ENCODE peak calls at places on chromosomes 12 and 14, in four cellular contexts. P, F, N and M are unnamed samples.

GRCh38 chr14:90809530-90810312 is 6.5 kb downstream of the TTC7B start:
- DNase-seq in F (no peak), N (no peak), P (no peak), M (no peak)

GRCh38 chr12:75814856-75815754 is 216.5 kb downstream of the PHLDA1 start:
- DNase-seq in F (no peak), N (no peak), P (no peak), M (peak; percentile 71)

GRCh38 chr12:3670083-3670620 is 82.8 kb downstream of the CRACR2A start:
- DNase-seq in P (no peak), F (no peak), N (no peak), M (no peak)

GRCh38 chr12:52395761-52396434 is 10.2 kb downstream of the KRT82 start:
- DNase-seq in F (peak; percentile 56), N (peak; percentile 20), P (no peak), M (no peak)

GRCh38 chr12:121466800-121467637 is 67.1 kb downstream of the RNF34 start:
- DNase-seq in N (peak; percentile 91), F (peak; percentile 96), P (peak; percentile 87), M (peak; percentile 73)

GRCh38 chr12:57018906-57019305 is 2.6 kb upstream of the TAC3 start:
- DNase-seq in F (no peak), P (no peak), N (no peak), M (no peak)

GRCh38 chr14:58918066-58918465 is 270.4 kb upstream of the DAAM1 start:
- DNase-seq in P (no peak), F (no peak), N (no peak), M (no peak)

GRCh38 chr12:56521590-56522371 is at the start of gene RBMS2:
- DNase-seq in P (peak; percentile 89), N (peak; percentile 75), F (peak; percentile 81), M (peak; percentile 93)

GRCh38 chr12:110937104-110937641 is 16.8 kb upstream of the MYL2 start:
- DNase-seq in N (peak; percentile 63), P (no peak), F (peak; percentile 65), M (no peak)

GRCh38 chr12:12167847-12168246 is 97.1 kb downstream of the BCL2L14 start:
- DNase-seq in N (no peak), F (no peak), P (no peak), M (no peak)

GRCh38 chr14:45089813-45090212 is 5.9 kb downstream of the PRPF39 start:
- DNase-seq in F (no peak), P (no peak), N (no peak), M (no peak)

GRCh38 chr14:36522972-36523685 is 3.1 kb upstream of the NKX2-1 start:
- DNase-seq in N (no peak), P (no peak), F (no peak), M (no peak)

GRCh38 chr14:36522347-36522971 is 2.4 kb upstream of the NKX2-1 start:
- DNase-seq in N (no peak), F (no peak), P (no peak), M (no peak)

GRCh38 chr14:36524874-36525745 is 5.1 kb upstream of the NKX2-1 start:
- DNase-seq in F (no peak), P (no peak), N (peak; percentile 60), M (no peak)

GRCh38 chr14:36525746-36526099 is 5.7 kb upstream of the NKX2-1 start:
- DNase-seq in N (no peak), P (no peak), F (no peak), M (no peak)

DNA sequence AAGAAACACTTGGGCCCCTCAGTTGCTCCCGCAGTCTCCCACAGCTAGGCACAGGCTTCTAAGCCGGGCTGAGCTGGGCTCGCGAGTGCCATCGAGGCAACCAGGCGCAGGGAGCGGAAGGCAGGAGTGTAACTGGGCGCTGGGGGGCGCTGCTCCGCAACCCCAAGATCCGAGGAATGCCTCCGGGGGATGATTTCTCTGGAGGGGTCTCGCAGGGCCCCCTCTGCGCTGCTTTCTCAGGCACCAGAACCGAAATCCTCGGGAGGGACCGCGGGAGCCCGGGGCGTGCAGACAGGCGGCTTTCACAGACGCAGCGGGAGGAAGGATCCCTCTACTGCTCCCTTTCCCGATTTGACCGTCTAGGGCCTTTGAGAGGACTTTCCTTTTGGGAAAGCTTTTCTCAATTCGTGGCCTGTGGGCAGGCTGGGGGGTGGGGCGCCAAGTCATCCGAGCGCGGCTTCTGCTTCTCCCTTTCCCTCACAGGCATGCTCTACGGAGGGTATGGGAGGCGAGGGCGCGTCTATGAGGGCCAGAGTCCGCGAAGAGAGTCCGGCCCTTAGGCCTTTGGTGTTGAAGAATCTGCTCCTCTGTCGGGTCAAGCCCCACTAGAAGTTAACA is 4.3 kb upstream of the NKX2-1 start:
- DNase-seq in N (no peak), F (no peak), P (no peak), M (no peak)
- H3K9me3 ChIP-seq in N (no peaks in the 10 kb centered on the region), F (no peaks in the 10 kb centered on the region), P (no peaks in the 10 kb centered on the region), M (no peaks in the 10 kb centered on the region)

DNA sequence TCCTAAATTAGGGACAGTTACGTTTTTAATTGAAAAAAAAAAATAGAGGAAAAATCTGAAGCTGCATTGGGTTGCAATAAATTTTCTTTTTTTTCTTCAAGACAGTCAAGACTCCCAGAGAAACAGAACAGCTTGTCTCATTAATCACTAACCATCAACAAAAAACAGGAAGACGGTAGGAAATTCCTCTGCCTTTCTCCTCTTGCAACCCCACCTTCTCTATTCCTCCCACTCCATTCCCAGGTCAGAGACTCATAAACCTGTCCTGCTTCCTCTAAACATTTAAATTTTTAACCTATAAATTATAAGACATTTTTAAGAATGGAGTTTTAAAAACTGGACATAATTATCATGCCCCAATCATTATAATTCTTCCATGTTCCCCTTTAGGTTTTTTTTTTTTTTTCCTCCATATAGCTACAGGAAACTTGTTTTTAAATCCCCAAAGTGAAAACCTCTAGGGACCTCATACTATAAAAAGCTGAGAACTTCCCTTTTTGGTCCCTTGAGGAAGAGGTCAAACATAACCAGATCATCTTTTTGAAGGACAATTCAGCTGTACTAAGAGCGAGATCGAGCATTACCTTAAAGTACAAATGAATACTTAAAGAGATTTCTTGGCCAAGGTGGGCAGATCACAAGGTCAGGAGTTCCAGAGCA is 36.0 kb downstream of the CPM start:
- DNase-seq in N (no peak), F (no peak), P (no peak), M (no peak)
- H3K4me3 ChIP-seq in N (no peak overlapping the region), F (no peak overlapping the region), P (no peak overlapping the region), M (no peak overlapping the region)

DNA sequence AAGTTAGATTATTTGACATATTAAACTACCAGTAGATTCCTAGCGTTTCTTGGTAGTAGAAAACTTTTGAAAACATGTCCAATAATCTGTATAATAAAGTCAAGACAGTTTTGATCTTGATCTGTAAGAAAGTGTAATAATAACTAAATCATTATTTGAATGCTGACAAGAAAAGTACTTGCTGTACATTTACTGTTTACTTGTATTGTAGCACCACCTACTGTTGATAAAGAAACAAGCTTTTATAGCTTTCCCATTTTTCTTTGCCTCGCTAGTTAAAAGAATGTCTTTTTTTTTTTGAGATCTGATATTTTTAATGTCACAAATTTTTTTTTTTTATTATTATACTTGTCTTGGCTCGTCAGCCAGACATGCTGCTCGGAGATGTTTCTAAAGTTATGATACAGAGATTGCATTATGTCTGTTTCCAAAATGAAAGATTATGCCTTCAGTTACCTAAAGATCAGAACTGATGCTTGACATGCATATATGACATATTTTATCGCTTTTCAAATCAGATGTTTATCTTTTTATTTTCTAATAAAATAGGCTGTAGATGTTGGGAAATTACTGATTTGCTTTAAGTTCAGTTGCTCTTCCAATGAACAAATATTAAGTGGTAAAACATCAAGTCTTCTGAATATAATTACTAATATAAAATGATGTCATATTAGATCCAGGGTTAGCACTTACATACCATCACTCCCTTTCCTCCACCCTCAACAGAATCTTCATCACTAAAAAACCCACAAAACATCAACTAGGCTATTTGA is 140.5 kb downstream of the AKAP6 start:
- DNase-seq in F (no peak), P (no peak), N (no peak), M (no peak)
- H3K27ac ChIP-seq in F (no peak overlapping the region), P (peak overlapping the region; percentile 13), N (no peak overlapping the region), M (peak overlapping the region; percentile 83)

GRCh38 chr14:97776890-97777564 is 979.8 kb downstream of the VRK1 start:
- DNase-seq in N (no peak), P (peak; percentile 42), F (no peak), M (no peak)
- H3K9me3 ChIP-seq in N (no peaks in the 10 kb centered on the region), P (no peaks in the 10 kb centered on the region), F (no peaks in the 10 kb centered on the region), M (no peaks in the 10 kb centered on the region)

DNA sequence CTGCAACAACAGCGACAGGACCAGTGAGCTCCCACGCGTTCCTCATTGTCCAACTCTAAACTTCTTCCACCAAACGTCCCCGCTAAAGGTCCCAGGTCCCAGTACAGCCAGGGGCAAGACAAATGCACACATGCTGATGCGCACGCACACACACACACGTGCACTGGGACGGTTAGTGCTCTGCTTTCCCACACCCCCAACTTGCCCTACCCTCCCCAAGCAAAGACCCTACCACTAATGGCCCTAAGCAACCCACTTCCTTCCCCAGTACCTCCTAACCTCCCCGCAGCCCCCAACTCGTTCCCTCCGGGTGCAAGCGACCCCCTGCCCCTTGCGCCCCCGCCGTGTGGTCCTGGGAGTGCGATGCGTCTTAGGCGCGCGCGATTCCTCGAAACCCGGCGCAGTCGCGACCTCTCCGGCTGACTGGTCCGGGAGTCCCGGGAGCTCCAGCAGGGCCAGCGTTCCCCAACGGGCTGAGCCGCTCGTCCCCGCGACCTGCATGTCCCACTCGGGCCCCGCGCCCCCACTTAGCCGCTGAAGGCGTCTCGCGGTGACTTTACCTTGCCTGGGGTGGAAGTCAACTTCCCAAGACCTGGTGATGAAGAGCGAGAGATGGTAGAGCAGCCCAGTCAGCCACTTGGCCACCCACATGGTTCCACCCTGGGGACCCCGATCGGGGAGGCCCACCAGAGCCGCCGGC is 582 bp downstream of the ADAMTS20 start:
- DNase-seq in P (no peak), F (no peak), N (no peak), M (no peak)
- H3K4me3 ChIP-seq in P (peak overlapping the region; percentile 15), F (no peak overlapping the region), N (no peak overlapping the region), M (no peak overlapping the region)